ENCODE peak calls at places on chromosomes 11 and 22, in ten cellular contexts. J is K562; E is psoas muscle; L is fibroblast of villous mesenchyme; C is lower lobe of right lung; U is PC-3; M is A549; X is uterus; R is effector memory CD4-positive, alpha-beta T cell; B is CD8-positive, alpha-beta memory T cell. V is an unnamed sample.

GRCh38 chr11:124297921-124298320 is 15.8 kb downstream of the OR8D1 start:
- DNase-seq in J (no peak), E (no peak), L (no peak), C (no peak), U (no peak), M (no peak), X (no peak), R (no peak), B (no peak), V (no peak)

GRCh38 chr11:131855320-131855719 is 484.9 kb downstream of the NTM start:
- DNase-seq in J (no peak), E (no peak), L (no peak), C (no peak), U (no peak), M (no peak), X (no peak), R (no peak), B (no peak), V (no peak)

GRCh38 chr11:34358666-34359547 is 1.1 kb upstream of the ABTB2 start:
- DNase-seq in J (peak), E (peak), L (peak), C (peak), U (peak), M (peak), X (peak), R (peak), B (peak), V (peak)

GRCh38 chr22:33832558-33833151 is 87.6 kb downstream of the LARGE1 start:
- DNase-seq in J (no peak), E (peak), L (no peak), C (no peak), U (no peak), M (no peak), X (no peak), R (no peak), B (no peak), V (no peak)

GRCh38 chr11:66851698-66852465 is 5.0 kb upstream of the LRFN4 start:
- DNase-seq in J (peak), E (no peak), L (no peak), C (peak), U (no peak), M (peak), X (no peak), R (no peak), B (no peak), V (peak)

GRCh38 chr11:34415538-34415937 is 23.2 kb upstream of the CAT start:
- DNase-seq in J (no peak), E (no peak), L (no peak), C (no peak), U (no peak), M (no peak), X (no peak), R (no peak), B (no peak), V (no peak)

GRCh38 chr11:111777094-111778046 is 11.2 kb upstream of the PPP2R1B start:
- DNase-seq in J (peak), E (no peak), L (peak), C (no peak), U (peak), M (peak), X (no peak), R (no peak), B (peak), V (peak)

GRCh38 chr11:96339704-96340554 is 3.1 kb downstream of the MAML2 start:
- DNase-seq in J (no peak), E (no peak), L (no peak), C (no peak), U (no peak), M (no peak), X (no peak), R (no peak), B (no peak), V (no peak)

GRCh38 chr11:2590951-2591754 is 108.6 kb downstream of the KCNQ1OT1 start:
- DNase-seq in J (peak), E (peak), L (no peak), C (peak), U (no peak), M (no peak), X (no peak), R (no peak), B (no peak), V (no peak)

GRCh38 chr11:35261197-35261596 is 122.2 kb downstream of the CD44 start:
- DNase-seq in J (no peak), E (no peak), L (no peak), C (no peak), U (no peak), M (no peak), X (no peak), R (no peak), B (no peak), V (no peak)

GRCh38 chr11:25484225-25484624 is 847.7 kb upstream of the ANO3 start:
- DNase-seq in J (no peak), E (no peak), L (no peak), C (no peak), U (no peak), M (no peak), X (no peak), R (no peak), B (no peak), V (no peak)

GRCh38 chr22:46846154-46846831 is 83.8 kb downstream of the TBC1D22A start:
- DNase-seq in J (no peak), E (no peak), L (no peak), C (no peak), U (peak), M (no peak), X (no peak), R (no peak), B (no peak), V (no peak)

GRCh38 chr11:68839054-68839865 is 2.5 kb downstream of the CPT1A start:
- DNase-seq in J (peak), E (peak), L (peak), C (peak), U (peak), M (peak), X (peak), R (peak), B (peak), V (peak)

GRCh38 chr11:60925685-60926267 is 1.5 kb downstream of the TMEM132A start:
- DNase-seq in J (no peak), E (no peak), L (peak), C (no peak), U (peak), M (peak), X (no peak), R (no peak), B (no peak), V (no peak)

GRCh38 chr11:110730773-110731172 is 18.5 kb upstream of the ARHGAP20 start:
- DNase-seq in J (no peak), E (no peak), L (no peak), C (no peak), U (no peak), M (no peak), X (no peak), R (no peak), B (no peak), V (peak)

GRCh38 chr11:1071571-1072115 is 3.0 kb upstream of the MUC2 start:
- DNase-seq in J (no peak), E (no peak), L (no peak), C (peak), U (no peak), M (no peak), X (peak), R (no peak), B (no peak), V (no peak)

GRCh38 chr11:113446938-113447337 is 28.3 kb downstream of the DRD2 start:
- DNase-seq in J (no peak), E (no peak), L (no peak), C (no peak), U (peak), M (no peak), X (no peak), R (no peak), B (no peak), V (no peak)

GRCh38 chr11:62556872-62557631 is 10.4 kb upstream of the AHNAK start:
- DNase-seq in J (no peak), E (no peak), L (no peak), C (no peak), U (peak), M (no peak), X (no peak), R (peak), B (no peak), V (no peak)

GRCh38 chr22:25085930-25086901 is 113.4 kb upstream of the CRYBB3 start:
- DNase-seq in J (no peak), E (peak), L (no peak), C (no peak), U (no peak), M (peak), X (peak), R (no peak), B (no peak), V (peak)

GRCh38 chr11:72069200-72069599 is 11.1 kb downstream of the NUMA1 start:
- DNase-seq in J (no peak), E (no peak), L (peak), C (no peak), U (no peak), M (no peak), X (no peak), R (no peak), B (no peak), V (no peak)

GRCh38 chr11:63764712-63765631 is 3.6 kb downstream of the ZFTA start:
- DNase-seq in J (no peak), E (peak), L (peak), C (no peak), U (no peak), M (peak), X (peak), R (no peak), B (no peak), V (peak)

GRCh38 chr11:3824714-3825472 is 15.9 kb downstream of the RHOG start:
- DNase-seq in J (peak), E (peak), L (peak), C (peak), U (no peak), M (peak), X (no peak), R (peak), B (peak), V (peak)

GRCh38 chr11:82682003-82682751 is 51.5 kb downstream of the FAM181B start:
- DNase-seq in J (peak), E (no peak), L (peak), C (no peak), U (peak), M (peak), X (no peak), R (no peak), B (no peak), V (peak)

GRCh38 chr22:23187871-23188700 is 7.8 kb downstream of the BCR start:
- DNase-seq in J (no peak), E (no peak), L (peak), C (no peak), U (no peak), M (no peak), X (no peak), R (no peak), B (no peak), V (no peak)

GRCh38 chr11:58057481-58057880 is 26.7 kb downstream of the OR6Q1 start:
- DNase-seq in J (no peak), E (no peak), L (peak), C (no peak), U (no peak), M (no peak), X (no peak), R (no peak), B (no peak), V (no peak)

GRCh38 chr11:118263694-118264567 is at the start of gene MPZL2:
- DNase-seq in J (no peak), E (peak), L (no peak), C (peak), U (peak), M (no peak), X (no peak), R (no peak), B (no peak), V (no peak)

GRCh38 chr11:61442616-61443015 is 12.7 kb downstream of the SDHAF2 start:
- DNase-seq in J (no peak), E (no peak), L (peak), C (no peak), U (no peak), M (no peak), X (no peak), R (no peak), B (no peak), V (no peak)

GRCh38 chr22:20494978-20495860 is at the start of gene KLHL22:
- DNase-seq in J (peak), E (no peak), L (peak), C (peak), U (peak), M (no peak), X (no peak), R (no peak), B (peak), V (no peak)

GRCh38 chr22:19868773-19869471 is 14.2 kb upstream of the GNB1L start:
- DNase-seq in J (no peak), E (peak), L (no peak), C (peak), U (no peak), M (no peak), X (peak), R (no peak), B (no peak), V (no peak)

GRCh38 chr11:14054708-14055107 is 92.2 kb downstream of the SPON1 start:
- DNase-seq in J (no peak), E (peak), L (peak), C (no peak), U (no peak), M (no peak), X (peak), R (no peak), B (no peak), V (no peak)

GRCh38 chr22:46159212-46159611 is 8.9 kb downstream of the PPARA start:
- DNase-seq in J (no peak), E (no peak), L (no peak), C (no peak), U (no peak), M (no peak), X (no peak), R (no peak), B (no peak), V (no peak)

GRCh38 chr11:43327987-43328386 is 16.2 kb downstream of the API5 start:
- DNase-seq in J (peak), E (no peak), L (peak), C (no peak), U (peak), M (peak), X (no peak), R (no peak), B (no peak), V (no peak)

GRCh38 chr22:23772315-23773246 is at the start of gene MMP11:
- DNase-seq in J (peak), E (peak), L (no peak), C (peak), U (peak), M (no peak), X (peak), R (peak), B (peak), V (peak)

GRCh38 chr11:71286701-71287643 is 34.6 kb upstream of the SHANK2 start:
- DNase-seq in J (no peak), E (no peak), L (peak), C (peak), U (peak), M (peak), X (no peak), R (no peak), B (no peak), V (no peak)

GRCh38 chr11:76629133-76629852 is 41.3 kb downstream of the LRRC32 start:
- DNase-seq in J (no peak), E (peak), L (peak), C (peak), U (no peak), M (no peak), X (peak), R (no peak), B (no peak), V (peak)

DNA sequence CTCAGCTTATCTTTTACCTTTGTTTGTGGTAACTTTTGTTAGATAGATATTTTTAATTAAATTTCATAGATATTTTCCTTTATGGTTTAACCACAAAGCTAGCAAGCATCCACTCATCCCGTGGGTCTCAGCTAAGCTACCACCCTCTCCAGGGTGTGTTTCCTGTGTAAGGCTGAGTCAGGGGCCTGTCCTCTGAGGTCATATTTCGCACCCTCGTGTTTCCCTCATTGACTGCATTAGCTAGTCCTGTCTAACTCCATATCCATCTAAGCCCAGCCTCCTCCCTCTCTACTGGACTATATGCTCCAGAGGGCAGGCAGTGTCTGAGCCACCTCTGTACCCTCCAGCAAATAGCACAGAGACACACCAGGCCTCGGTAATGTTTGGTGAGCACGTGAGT is 16.7 kb downstream of the XRRA1 start:
- DNase-seq in J (no peak), E (no peak), L (peak), C (no peak), U (peak), M (no peak), X (no peak), R (no peak), B (no peak), V (no peak)
- H3K4me3 ChIP-seq in J (no peak), E (no peak), L (no peak), C (no peak), U (no peak), M (no peak), X (no peak), R (no peak), B (no peak), V (no peak)

GRCh38 chr22:42396621-42397331 is 35.4 kb downstream of the NFAM1 start:
- DNase-seq in J (no peak), E (no peak), L (no peak), C (no peak), U (no peak), M (no peak), X (no peak), R (no peak), B (no peak), V (peak)
- H3K4me3 ChIP-seq in J (no peak), E (no peak), L (no peak), C (no peak), U (no peak), M (no peak), X (no peak), R (no peak), B (no peak), V (peak)

GRCh38 chr22:45007946-45008852 is 1.6 kb downstream of the PHF21B start:
- DNase-seq in J (peak), E (peak), L (peak), C (no peak), U (no peak), M (peak), X (peak), R (no peak), B (no peak), V (no peak)

GRCh38 chr22:45007247-45007945 is 2.4 kb downstream of the PHF21B start:
- DNase-seq in J (peak), E (peak), L (peak), C (no peak), U (no peak), M (peak), X (peak), R (no peak), B (no peak), V (no peak)

GRCh38 chr22:45008853-45009751 is 703 bp downstream of the PHF21B start:
- DNase-seq in J (no peak), E (peak), L (peak), C (no peak), U (no peak), M (peak), X (peak), R (no peak), B (no peak), V (peak)

GRCh38 chr22:45006101-45006872 is 3.5 kb downstream of the PHF21B start:
- DNase-seq in J (no peak), E (no peak), L (peak), C (no peak), U (no peak), M (no peak), X (no peak), R (no peak), B (no peak), V (no peak)

GRCh38 chr22:45006873-45007246 is 2.9 kb downstream of the PHF21B start:
- DNase-seq in J (no peak), E (peak), L (no peak), C (no peak), U (no peak), M (no peak), X (peak), R (no peak), B (no peak), V (no peak)
- H3K4me3 ChIP-seq in J (no peak), E (peak), L (no peak), C (peak), U (no peak), M (no peak), X (peak), R (no peak), B (no peak), V (no peak)

DNA sequence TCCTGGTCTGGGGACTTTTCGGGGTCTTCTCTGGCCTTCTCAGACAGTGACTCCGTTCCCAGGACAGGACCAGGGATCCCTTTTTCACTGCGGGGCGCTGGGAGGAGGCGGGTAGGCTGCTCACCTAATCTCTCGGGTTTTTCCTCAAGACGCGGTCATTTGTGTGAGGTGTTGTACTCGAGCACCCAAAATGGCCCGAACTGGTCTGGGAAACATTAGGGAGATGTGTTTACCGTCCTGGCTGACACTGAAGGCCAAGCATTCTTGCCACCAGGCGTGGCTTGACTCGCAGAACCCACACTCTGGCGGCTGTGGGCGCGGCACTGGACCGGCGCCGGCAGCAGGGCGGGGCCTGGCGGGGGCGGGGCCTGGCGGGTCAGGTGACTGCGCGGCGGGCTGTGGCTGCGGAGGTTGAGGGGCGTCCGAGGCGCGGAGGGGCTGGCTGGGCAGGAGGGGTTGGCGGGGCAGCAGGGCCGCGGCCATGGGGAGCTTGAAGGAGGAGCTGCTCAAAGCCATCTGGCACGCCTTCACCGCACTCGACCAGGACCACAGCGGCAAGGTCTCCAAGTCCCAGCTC is at the start of gene SWAP70:
- DNase-seq in J (peak), E (peak), L (peak), C (peak), U (peak), M (peak), X (peak), R (peak), B (peak), V (peak)
- H3K4me3 ChIP-seq in J (peak), E (peak), L (peak), C (peak), U (peak), M (peak), X (peak), R (peak), B (peak), V (peak)

V was measured in GM06990.